ENCODE peak calls at places on chromosomes 1 and 21, in nine cellular contexts. L is K562, C is H54, X is thyroid gland, M is uterus, U is IMR-90, R is adrenal gland, E is GM12892, S is GM12891. D is an unnamed sample.

GRCh38 chr1:79197421-79197820 is 190.9 kb upstream of the ADGRL4 start:
- DNase-seq in U (peak; percentile 38), C (no peak), X (no peak), E (no peak), M (no peak), R (no peak), L (no peak), S (no peak), D (no peak)

GRCh38 chr1:210292276-210292851 is 36.3 kb upstream of the HHAT start:
- DNase-seq in L (peak; percentile 24), U (no peak), X (peak; percentile 90), M (peak; percentile 52), S (peak; percentile 51), R (peak; percentile 68), C (peak; percentile 19), E (peak; percentile 45), D (no peak)

GRCh38 chr1:177411371-177411770 is 240.6 kb downstream of the BRINP2 start:
- DNase-seq in E (no peak), L (no peak), S (no peak), M (no peak), U (no peak), X (no peak), C (no peak), R (no peak), D (no peak)

GRCh38 chr1:161427733-161428516 is 60.2 kb upstream of the CFAP126 start:
- DNase-seq in E (no peak), S (no peak), C (peak; percentile 50), U (peak; percentile 68), M (no peak), L (peak; percentile 58), R (no peak), X (no peak), D (no peak)

GRCh38 chr21:17045214-17045835 is 467.5 kb upstream of the CXADR start:
- DNase-seq in X (no peak), C (peak; percentile 2), U (peak; percentile 15), S (no peak), R (no peak), E (no peak), M (no peak), L (no peak), D (no peak)

GRCh38 chr1:21324368-21325137 is 34.3 kb upstream of the ECE1 start:
- DNase-seq in X (peak; percentile 97), L (peak; percentile 73), C (peak; percentile 68), E (no peak), U (peak; percentile 91), S (peak; percentile 43), R (peak; percentile 97), M (peak; percentile 87), D (no peak)

GRCh38 chr1:203158967-203159665 is 16.5 kb downstream of the MYBPH start:
- DNase-seq in C (no peak), U (no peak), M (no peak), X (no peak), R (no peak), L (no peak), S (no peak), E (no peak), D (no peak)

GRCh38 chr1:203281033-203281432 is 24.3 kb upstream of the BTG2 start:
- DNase-seq in R (peak; percentile 35), U (peak; percentile 24), S (no peak), E (no peak), L (no peak), C (peak; percentile 28), M (peak; percentile 45), X (no peak), D (no peak)

GRCh38 chr1:84299536-84300260 is 1.8 kb upstream of the SAMD13 start:
- DNase-seq in U (peak; percentile 18), S (no peak), R (no peak), X (peak; percentile 8), C (no peak), E (no peak), M (no peak), L (peak; percentile 13), D (no peak)

GRCh38 chr1:155206891-155207577 is 663 bp downstream of the THBS3 start:
- DNase-seq in C (peak; percentile 65), R (peak; percentile 96), M (peak; percentile 87), X (peak; percentile 91), E (peak; percentile 79), L (peak; percentile 82), S (peak; percentile 86), U (peak; percentile 74), D (peak; percentile 87)
- TF ChIP-seq POLR2A in C (no peak), R (no peak), M (no peak), X (no peak), E (no peak), L (no peak), S (no peak), U (peak; percentile 21), D (peak; percentile 39)

GRCh38 chr1:47333922-47334764 is 553 bp downstream of the CMPK1 start:
- DNase-seq in X (peak; percentile 76), R (peak; percentile 90), E (peak; percentile 83), C (peak; percentile 71), S (peak; percentile 83), M (peak; percentile 59), U (peak; percentile 74), L (peak; percentile 93), D (peak; percentile 92)
- TF ChIP-seq POLR2A in X (peak; percentile 48), R (peak; percentile 56), E (peak; percentile 70), C (peak; percentile 59), S (peak; percentile 31), M (peak; percentile 36), U (peak; percentile 59), L (peak; percentile 81), D (peak; percentile 51)

GRCh38 chr1:93845554-93846150 is 33.4 kb downstream of the DNTTIP2 start:
- DNase-seq in E (no peak), C (peak; percentile 39), S (no peak), L (peak; percentile 21), X (no peak), U (peak; percentile 94), R (no peak), M (peak; percentile 30), D (no peak)

GRCh38 chr1:93844262-93845045 is 34.6 kb downstream of the DNTTIP2 start:
- DNase-seq in L (peak; percentile 71), R (peak; percentile 79), S (peak; percentile 31), M (peak; percentile 68), E (no peak), X (peak; percentile 22), U (peak; percentile 86), C (peak; percentile 38), D (peak; percentile 87)

GRCh38 chr1:93847811-93848288 is 31.2 kb downstream of the DNTTIP2 start:
- DNase-seq in C (peak; percentile 69), M (peak; percentile 71), R (peak; percentile 87), U (peak; percentile 60), L (peak; percentile 66), X (peak; percentile 69), E (peak; percentile 33), S (no peak), D (peak; percentile 81)

GRCh38 chr1:93846929-93847810 is 31.8 kb downstream of the DNTTIP2 start:
- DNase-seq in M (peak; percentile 93), U (peak; percentile 82), S (peak; percentile 73), L (peak; percentile 81), E (peak; percentile 71), X (peak; percentile 88), R (peak; percentile 97), C (peak; percentile 53), D (peak; percentile 98)

DNA sequence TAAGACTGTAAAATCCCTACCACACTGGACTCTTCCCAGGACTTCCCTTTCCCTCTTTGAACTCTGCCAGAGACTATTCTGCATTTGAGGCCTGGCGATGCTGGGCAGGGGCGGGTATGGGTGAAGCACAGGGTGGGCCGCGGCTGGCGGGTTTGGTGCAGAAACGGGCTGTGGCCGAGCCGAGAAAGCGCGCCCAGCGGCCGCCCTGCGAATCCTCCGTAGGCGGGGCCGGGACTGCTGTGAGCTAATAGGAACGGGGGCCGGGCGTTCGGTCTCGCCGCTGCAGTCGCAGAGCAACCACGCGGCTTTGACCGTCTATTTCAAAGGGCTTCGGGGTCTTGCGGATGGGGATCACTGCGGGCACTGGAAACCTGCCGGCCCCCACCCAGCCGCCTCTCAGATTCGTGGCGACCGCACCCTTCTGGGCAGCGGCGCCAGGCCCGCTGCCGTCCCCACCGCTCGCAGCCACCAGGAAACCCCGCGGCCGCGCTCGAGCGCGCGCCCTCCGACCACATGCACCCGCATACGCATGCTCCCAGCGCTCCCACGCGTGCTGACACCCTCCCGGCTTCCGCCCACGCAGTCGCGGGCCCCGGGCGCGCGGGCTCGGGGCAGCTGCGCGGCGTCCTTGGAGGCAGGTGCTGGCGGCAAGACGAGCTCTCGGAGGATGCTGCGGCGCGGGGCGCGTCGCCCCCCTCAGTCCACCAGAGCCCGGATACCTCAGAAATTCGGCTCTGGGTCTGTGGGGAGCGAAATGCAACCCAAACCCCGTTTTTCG is 32.7 kb downstream of the DNTTIP2 start:
- DNase-seq in U (peak; percentile 74), E (peak; percentile 63), L (peak; percentile 83), C (peak; percentile 58), M (peak; percentile 88), X (peak; percentile 90), R (peak; percentile 94), S (peak; percentile 64), D (peak; percentile 87)
- TF ChIP-seq POLR2A in U (peak; percentile 33), E (no peak), L (peak; percentile 82), C (peak; percentile 50), M (no peak), X (peak; percentile 83), R (peak; percentile 39), S (no peak), D (peak; percentile 28)

DNA sequence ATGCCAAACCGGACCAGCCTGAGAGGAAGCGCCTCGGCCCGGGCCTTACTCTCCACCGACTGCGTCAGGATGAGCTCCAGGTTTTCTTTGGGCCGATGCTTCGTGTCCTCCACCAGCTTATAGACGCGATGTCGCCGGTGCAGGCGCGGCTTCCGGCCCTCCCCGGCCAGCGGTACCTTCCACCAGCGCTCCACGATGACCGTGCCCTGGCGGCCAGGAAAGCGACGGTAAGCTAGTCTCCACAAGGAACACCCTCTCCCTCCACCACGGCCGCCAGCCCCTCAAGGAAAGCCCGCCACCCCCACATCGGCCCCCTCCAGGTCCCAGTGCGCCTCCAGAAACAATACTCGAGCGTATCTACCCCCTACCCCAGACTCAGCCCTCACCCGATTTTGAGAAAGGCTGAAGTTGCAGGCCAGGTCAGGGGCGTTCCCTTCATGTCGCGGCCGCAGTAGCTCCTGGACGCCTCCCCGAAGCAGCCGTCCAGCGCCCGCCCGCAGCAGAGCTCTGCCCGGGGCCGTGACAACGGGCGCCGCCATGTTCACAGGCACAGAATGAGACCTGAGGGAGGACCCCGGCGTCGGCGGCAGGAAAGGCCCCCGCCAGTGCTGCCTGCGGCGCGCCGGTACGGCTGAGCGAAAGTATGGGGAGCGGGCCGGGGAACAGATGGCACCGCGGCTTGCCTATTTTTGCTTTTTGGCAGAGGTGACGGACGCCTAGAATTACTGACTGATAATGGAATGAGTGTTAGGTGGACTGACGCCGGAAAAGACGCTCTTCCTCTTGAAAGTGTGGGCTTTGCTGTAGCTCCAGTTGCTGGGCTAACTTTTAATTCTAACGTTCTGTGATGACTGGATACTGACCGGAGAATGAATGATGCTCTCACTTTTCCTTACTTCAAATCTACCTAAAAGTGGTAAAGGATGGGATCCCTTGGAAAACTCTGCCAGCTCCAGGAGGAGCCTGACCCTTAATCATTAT is at the start of gene MRPL9:
- DNase-seq in X (peak; percentile 83), C (peak; percentile 98), M (peak; percentile 60), S (peak; percentile 94), E (peak; percentile 94), L (peak; percentile 91), R (peak; percentile 87), U (peak; percentile 71), D (peak; percentile 90)
- TF ChIP-seq POLR2A in X (peak; percentile 67), C (peak; percentile 81), M (no peak), S (peak; percentile 78), E (peak; percentile 81), L (peak; percentile 87), R (peak; percentile 60), U (peak; percentile 78), D (peak; percentile 76)

GRCh38 chr1:18951818-18952391 is 4.6 kb downstream of the IFFO2 start:
- DNase-seq in C (no peak), E (peak; percentile 67), R (no peak), X (no peak), M (no peak), S (peak; percentile 68), L (no peak), U (no peak), D (no peak)
- TF ChIP-seq POLR2A in C (no peak), E (peak; percentile 35), R (no peak), X (no peak), M (no peak), S (peak; percentile 56), L (no peak), U (no peak), D (no peak)